ENCODE peak calls at places on chromosomes 2 and 18, in nine cellular contexts. One of them, this sample, is unnamed.

GRCh38 chr2:197097578-197098366 is 171.3 kb upstream of the PGAP1 start:
- DNase-seq in MM.1S: no peak
- DNase-seq in OCI-LY7: no peak
- DNase-seq in SK-N-SH: no peak
- DNase-seq in hepatocyte: peak; percentile 35
- DNase-seq in PC-3: no peak
- DNase-seq in GM23248: peak; percentile 64
- DNase-seq in HCT116: no peak
- DNase-seq in GM23338: no peak
- DNase-seq in this sample: no peak

GRCh38 chr18:48771641-48772380 is 179.0 kb downstream of the SMAD7 start:
- DNase-seq in MM.1S: no peak
- DNase-seq in OCI-LY7: no peak
- DNase-seq in SK-N-SH: no peak
- DNase-seq in hepatocyte: no peak
- DNase-seq in PC-3: no peak
- DNase-seq in GM23248: no peak
- DNase-seq in HCT116: no peak
- DNase-seq in GM23338: no peak
- DNase-seq in this sample: peak; percentile 31

GRCh38 chr18:78984941-78985784 is 5.5 kb downstream of the SALL3 start:
- DNase-seq in MM.1S: no peak
- DNase-seq in OCI-LY7: peak; percentile 53
- DNase-seq in SK-N-SH: no peak
- DNase-seq in hepatocyte: no peak
- DNase-seq in PC-3: peak; percentile 27
- DNase-seq in GM23248: no peak
- DNase-seq in HCT116: no peak
- DNase-seq in GM23338: peak; percentile 90
- DNase-seq in this sample: peak; percentile 82

GRCh38 chr18:8367217-8367988 is 241.8 kb upstream of the RAB12 start:
- DNase-seq in MM.1S: peak; percentile 81
- DNase-seq in OCI-LY7: no peak
- DNase-seq in SK-N-SH: peak; percentile 50
- DNase-seq in hepatocyte: peak; percentile 70
- DNase-seq in PC-3: peak; percentile 49
- DNase-seq in GM23248: peak; percentile 38
- DNase-seq in HCT116: peak; percentile 7
- DNase-seq in GM23338: peak; percentile 91
- DNase-seq in this sample: peak; percentile 90

GRCh38 chr2:237895544-237896506 is 36.4 kb downstream of the RAMP1 start:
- DNase-seq in MM.1S: no peak
- DNase-seq in OCI-LY7: no peak
- DNase-seq in SK-N-SH: peak; percentile 72
- DNase-seq in hepatocyte: peak; percentile 19
- DNase-seq in PC-3: no peak
- DNase-seq in GM23248: no peak
- DNase-seq in HCT116: no peak
- DNase-seq in GM23338: no peak
- DNase-seq in this sample: no peak

GRCh38 chr2:84876369-84876768 is 4.5 kb downstream of the TRABD2A start:
- DNase-seq in MM.1S: no peak
- DNase-seq in OCI-LY7: no peak
- DNase-seq in SK-N-SH: no peak
- DNase-seq in hepatocyte: no peak
- DNase-seq in PC-3: no peak
- DNase-seq in GM23248: no peak
- DNase-seq in HCT116: no peak
- DNase-seq in GM23338: no peak
- DNase-seq in this sample: no peak

GRCh38 chr2:227818569-227819397 is 5.1 kb downstream of the CCL20 start:
- DNase-seq in MM.1S: no peak
- DNase-seq in OCI-LY7: no peak
- DNase-seq in SK-N-SH: no peak
- DNase-seq in hepatocyte: peak; percentile 40
- DNase-seq in PC-3: no peak
- DNase-seq in GM23248: no peak
- DNase-seq in HCT116: no peak
- DNase-seq in GM23338: no peak
- DNase-seq in this sample: no peak

GRCh38 chr18:58454406-58455061 is 174.4 kb downstream of the ALPK2 start:
- DNase-seq in MM.1S: no peak
- DNase-seq in OCI-LY7: no peak
- DNase-seq in SK-N-SH: no peak
- DNase-seq in hepatocyte: no peak
- DNase-seq in PC-3: peak; percentile 44
- DNase-seq in GM23248: no peak
- DNase-seq in HCT116: no peak
- DNase-seq in GM23338: no peak
- DNase-seq in this sample: no peak

GRCh38 chr2:203533696-203534471 is 1.2 kb downstream of the RAPH1 start:
- DNase-seq in MM.1S: peak; percentile 53
- DNase-seq in OCI-LY7: peak; percentile 41
- DNase-seq in SK-N-SH: peak; percentile 19
- DNase-seq in hepatocyte: peak; percentile 26
- DNase-seq in PC-3: peak; percentile 50
- DNase-seq in GM23248: peak; percentile 71
- DNase-seq in HCT116: no peak
- DNase-seq in GM23338: peak; percentile 33
- DNase-seq in this sample: peak; percentile 12

GRCh38 chr2:105052773-105053172 is 14.9 kb downstream of the MRPS9 start:
- DNase-seq in MM.1S: no peak
- DNase-seq in OCI-LY7: no peak
- DNase-seq in SK-N-SH: no peak
- DNase-seq in hepatocyte: no peak
- DNase-seq in PC-3: peak; percentile 16
- DNase-seq in GM23248: no peak
- DNase-seq in HCT116: no peak
- DNase-seq in GM23338: no peak
- DNase-seq in this sample: no peak

GRCh38 chr2:206442854-206443734 is at the start of gene ADAM23:
- DNase-seq in MM.1S: peak; percentile 78
- DNase-seq in OCI-LY7: peak; percentile 14
- DNase-seq in SK-N-SH: peak; percentile 97
- DNase-seq in hepatocyte: peak; percentile 76
- DNase-seq in PC-3: peak; percentile 12
- DNase-seq in GM23248: peak; percentile 84
- DNase-seq in HCT116: no peak
- DNase-seq in GM23338: peak; percentile 84
- DNase-seq in this sample: peak; percentile 92
- H2AFZ ChIP-seq in MM.1S: peak within 1 kb of the TSS; percentile 92
- H2AFZ ChIP-seq in OCI-LY7: no peak within 1 kb of the TSS
- H2AFZ ChIP-seq in SK-N-SH: peak within 1 kb of the TSS; percentile 89
- H2AFZ ChIP-seq in hepatocyte: peak within 1 kb of the TSS; percentile 93
- H2AFZ ChIP-seq in PC-3: peak within 1 kb of the TSS; percentile 73
- H2AFZ ChIP-seq in GM23248: peak within 1 kb of the TSS; percentile 85
- H2AFZ ChIP-seq in HCT116: no peak within 1 kb of the TSS
- H2AFZ ChIP-seq in GM23338: peak within 1 kb of the TSS; percentile 100
- H2AFZ ChIP-seq in this sample: peak within 1 kb of the TSS; percentile 100

DNA sequence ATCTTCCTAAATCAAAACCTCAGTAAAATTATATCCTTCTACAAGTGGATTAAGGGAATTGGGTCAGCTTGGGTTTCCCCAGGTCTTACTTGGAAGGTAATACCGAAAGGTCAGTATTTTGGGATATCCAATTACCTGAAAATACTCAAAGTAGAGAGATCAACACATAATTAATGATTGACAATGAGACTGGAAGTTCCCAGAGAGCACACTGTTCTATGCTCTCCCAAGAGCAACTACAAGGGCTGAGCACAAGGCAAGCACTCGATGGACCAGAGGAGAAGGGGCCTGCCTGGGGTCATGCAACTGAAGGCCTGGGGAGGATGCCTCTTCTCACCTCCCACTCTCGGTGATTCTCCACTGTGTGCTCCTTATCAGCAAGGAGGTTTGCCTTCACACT is 159.2 kb upstream of the ACAA2 start:
- DNase-seq in MM.1S: no peak
- DNase-seq in OCI-LY7: no peak
- DNase-seq in SK-N-SH: no peak
- DNase-seq in hepatocyte: no peak
- DNase-seq in PC-3: no peak
- DNase-seq in GM23248: no peak
- DNase-seq in HCT116: no peak
- DNase-seq in GM23338: no peak
- DNase-seq in this sample: no peak
- TF ChIP-seq EZH2phosphoT487 in MM.1S: no peak
- TF ChIP-seq EZH2phosphoT487 in OCI-LY7: no peak
- TF ChIP-seq EZH2phosphoT487 in SK-N-SH: no peak
- TF ChIP-seq EZH2phosphoT487 in hepatocyte: no peak
- TF ChIP-seq EZH2phosphoT487 in PC-3: no peak
- TF ChIP-seq EZH2phosphoT487 in GM23248: no peak
- TF ChIP-seq EZH2phosphoT487 in HCT116: no peak
- TF ChIP-seq EZH2phosphoT487 in GM23338: no peak
- TF ChIP-seq EZH2phosphoT487 in this sample: no peak

DNA sequence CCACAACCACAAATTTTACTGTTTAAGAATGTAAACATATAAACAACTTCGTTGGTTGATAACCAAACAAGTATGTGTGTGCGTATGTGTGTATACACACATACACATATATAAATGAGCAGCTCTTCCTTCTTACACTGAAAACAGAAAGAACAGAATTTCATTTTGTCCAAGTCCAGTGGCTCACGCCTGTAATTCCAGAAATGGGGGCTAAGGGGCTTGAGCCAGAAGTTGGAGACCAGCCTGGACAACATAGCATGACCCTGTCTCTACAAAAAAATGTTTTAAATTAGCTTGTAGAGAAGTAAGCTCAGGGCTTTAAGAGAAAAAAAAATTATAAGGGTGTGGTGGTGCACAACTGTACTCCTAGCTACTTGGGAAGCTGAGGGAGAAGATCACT is 12.3 kb downstream of the NCKAP1 start:
- DNase-seq in MM.1S: no peak
- DNase-seq in OCI-LY7: no peak
- DNase-seq in SK-N-SH: no peak
- DNase-seq in hepatocyte: no peak
- DNase-seq in PC-3: no peak
- DNase-seq in GM23248: no peak
- DNase-seq in HCT116: no peak
- DNase-seq in GM23338: no peak
- DNase-seq in this sample: no peak
- H3K79me2 ChIP-seq in MM.1S: no peaks in the 10 kb centered on the region
- H3K79me2 ChIP-seq in OCI-LY7: no peaks in the 10 kb centered on the region
- H3K79me2 ChIP-seq in SK-N-SH: peaks cover 100% of the 10 kb centered on the region
- H3K79me2 ChIP-seq in hepatocyte: peaks cover 100% of the 10 kb centered on the region
- H3K79me2 ChIP-seq in PC-3: peaks cover 100% of the 10 kb centered on the region
- H3K79me2 ChIP-seq in GM23248: peaks cover 100% of the 10 kb centered on the region
- H3K79me2 ChIP-seq in HCT116: peaks cover 100% of the 10 kb centered on the region
- H3K79me2 ChIP-seq in GM23338: peaks cover 100% of the 10 kb centered on the region
- H3K79me2 ChIP-seq in this sample: peaks cover 100% of the 10 kb centered on the region

GRCh38 chr2:3627500-3628100 is 30.4 kb upstream of the ALLC start:
- DNase-seq in MM.1S: no peak
- DNase-seq in OCI-LY7: no peak
- DNase-seq in SK-N-SH: no peak
- DNase-seq in hepatocyte: no peak
- DNase-seq in PC-3: no peak
- DNase-seq in GM23248: no peak
- DNase-seq in HCT116: no peak
- DNase-seq in GM23338: no peak
- DNase-seq in this sample: no peak
- H2AFZ ChIP-seq in MM.1S: no peak overlapping the region
- H2AFZ ChIP-seq in OCI-LY7: no peak overlapping the region
- H2AFZ ChIP-seq in SK-N-SH: no peak overlapping the region
- H2AFZ ChIP-seq in hepatocyte: no peak overlapping the region
- H2AFZ ChIP-seq in PC-3: no peak overlapping the region
- H2AFZ ChIP-seq in GM23248: no peak overlapping the region
- H2AFZ ChIP-seq in HCT116: no peak overlapping the region
- H2AFZ ChIP-seq in GM23338: no peak overlapping the region
- H2AFZ ChIP-seq in this sample: no peak overlapping the region

DNA sequence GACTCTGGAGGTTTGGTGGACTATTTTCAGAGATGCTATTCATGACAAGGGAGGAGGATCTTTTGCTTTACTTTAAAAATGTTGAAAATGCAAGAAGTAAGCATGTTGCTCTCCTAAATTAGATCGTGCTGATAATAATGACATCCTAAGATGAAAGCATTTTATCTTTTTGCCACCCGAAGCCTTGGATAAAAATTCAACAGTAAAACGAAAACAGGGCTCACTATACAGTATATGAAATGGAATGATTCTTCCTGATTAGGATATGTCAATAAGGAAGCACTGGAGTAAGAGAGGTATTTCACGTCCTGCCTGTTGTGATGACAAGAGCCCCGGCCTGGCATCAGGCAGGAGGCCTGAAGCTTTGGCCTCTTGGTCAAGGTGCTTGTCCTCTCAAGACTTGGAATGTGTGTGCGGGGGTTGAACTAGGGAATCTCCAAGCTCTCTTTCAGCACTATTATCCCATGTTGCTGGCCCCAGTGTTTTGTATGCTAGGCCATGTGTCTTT is 306.0 kb downstream of the MTX2 start:
- DNase-seq in MM.1S: no peak
- DNase-seq in OCI-LY7: no peak
- DNase-seq in SK-N-SH: no peak
- DNase-seq in hepatocyte: no peak
- DNase-seq in PC-3: no peak
- DNase-seq in GM23248: no peak
- DNase-seq in HCT116: no peak
- DNase-seq in GM23338: no peak
- DNase-seq in this sample: no peak
- TF ChIP-seq EZH2phosphoT487 in MM.1S: no peak
- TF ChIP-seq EZH2phosphoT487 in OCI-LY7: no peak
- TF ChIP-seq EZH2phosphoT487 in SK-N-SH: no peak
- TF ChIP-seq EZH2phosphoT487 in hepatocyte: no peak
- TF ChIP-seq EZH2phosphoT487 in PC-3: no peak
- TF ChIP-seq EZH2phosphoT487 in GM23248: no peak
- TF ChIP-seq EZH2phosphoT487 in HCT116: no peak
- TF ChIP-seq EZH2phosphoT487 in GM23338: no peak
- TF ChIP-seq EZH2phosphoT487 in this sample: no peak

GRCh38 chr2:33599943-33600192 is 769 bp upstream of the FAM98A start:
- DNase-seq in MM.1S: no peak
- DNase-seq in OCI-LY7: no peak
- DNase-seq in SK-N-SH: no peak
- DNase-seq in hepatocyte: no peak
- DNase-seq in PC-3: no peak
- DNase-seq in GM23248: no peak
- DNase-seq in HCT116: no peak
- DNase-seq in GM23338: no peak
- DNase-seq in this sample: no peak

GRCh38 chr2:33597026-33597425 is 2.1 kb downstream of the FAM98A start:
- DNase-seq in MM.1S: no peak
- DNase-seq in OCI-LY7: no peak
- DNase-seq in SK-N-SH: no peak
- DNase-seq in hepatocyte: no peak
- DNase-seq in PC-3: no peak
- DNase-seq in GM23248: no peak
- DNase-seq in HCT116: no peak
- DNase-seq in GM23338: no peak
- DNase-seq in this sample: no peak

GRCh38 chr2:33595385-33595784 is 3.7 kb downstream of the FAM98A start:
- DNase-seq in MM.1S: no peak
- DNase-seq in OCI-LY7: no peak
- DNase-seq in SK-N-SH: no peak
- DNase-seq in hepatocyte: no peak
- DNase-seq in PC-3: no peak
- DNase-seq in GM23248: no peak
- DNase-seq in HCT116: no peak
- DNase-seq in GM23338: no peak
- DNase-seq in this sample: no peak

GRCh38 chr2:33599175-33599942 is at the start of gene FAM98A:
- DNase-seq in MM.1S: peak; percentile 99
- DNase-seq in OCI-LY7: peak; percentile 99
- DNase-seq in SK-N-SH: peak; percentile 98
- DNase-seq in hepatocyte: peak; percentile 100
- DNase-seq in PC-3: peak; percentile 99
- DNase-seq in GM23248: peak; percentile 100
- DNase-seq in HCT116: peak; percentile 96
- DNase-seq in GM23338: peak; percentile 97
- DNase-seq in this sample: peak; percentile 98

GRCh38 chr2:33598472-33599174 is 476 bp downstream of the FAM98A start:
- DNase-seq in MM.1S: peak; percentile 52
- DNase-seq in OCI-LY7: peak; percentile 71
- DNase-seq in SK-N-SH: peak; percentile 50
- DNase-seq in hepatocyte: peak; percentile 47
- DNase-seq in PC-3: peak; percentile 49
- DNase-seq in GM23248: peak; percentile 81
- DNase-seq in HCT116: no peak
- DNase-seq in GM23338: peak; percentile 47
- DNase-seq in this sample: peak; percentile 52
- H3K79me2 ChIP-seq in MM.1S: peaks cover 48% of the 10 kb centered on the region
- H3K79me2 ChIP-seq in OCI-LY7: peaks cover 43% of the 10 kb centered on the region
- H3K79me2 ChIP-seq in SK-N-SH: peaks cover 48% of the 10 kb centered on the region
- H3K79me2 ChIP-seq in hepatocyte: peaks cover 47% of the 10 kb centered on the region
- H3K79me2 ChIP-seq in PC-3: peaks cover 50% of the 10 kb centered on the region
- H3K79me2 ChIP-seq in GM23248: peaks cover 52% of the 10 kb centered on the region
- H3K79me2 ChIP-seq in HCT116: peaks cover 50% of the 10 kb centered on the region
- H3K79me2 ChIP-seq in GM23338: peaks cover 82% of the 10 kb centered on the region
- H3K79me2 ChIP-seq in this sample: peaks cover 27% of the 10 kb centered on the region

This sample was measured in neural progenitor cell.